ENCODE peak calls at places on chromosomes 2 and 18, in five cellular contexts. One of them, this sample, is unnamed.
A peak's percentile ranks its signal among the peaks of the same experiment; 100 is the strongest.

GRCh38 chr2:204046145-204046544 is 109.6 kb downstream of the ICOS start:
- DNase-seq in brain microvascular endothelial cell: no peak
- DNase-seq in fibroblast of pulmonary artery: no peak
- DNase-seq in uterus: no peak
- DNase-seq in lung: no peak
- DNase-seq in this sample: no peak

GRCh38 chr18:61333746-61334490 is 688 bp downstream of the CDH20 start:
- DNase-seq in lung: no peak
- DNase-seq in fibroblast of pulmonary artery: no peak
- DNase-seq in brain microvascular endothelial cell: no peak
- DNase-seq in uterus: no peak
- DNase-seq in this sample: no peak

GRCh38 chr2:18671363-18671762 is 82.0 kb upstream of the NT5C1B start:
- DNase-seq in lung: no peak
- DNase-seq in brain microvascular endothelial cell: no peak
- DNase-seq in uterus: no peak
- DNase-seq in fibroblast of pulmonary artery: no peak
- DNase-seq in this sample: no peak

GRCh38 chr2:64644240-64645013 is 9.3 kb downstream of the SERTAD2 start:
- DNase-seq in brain microvascular endothelial cell: peak; percentile 78
- DNase-seq in uterus: peak; percentile 74
- DNase-seq in lung: peak; percentile 65
- DNase-seq in fibroblast of pulmonary artery: peak; percentile 88
- DNase-seq in this sample: peak; percentile 82

GRCh38 chr2:25177369-25177641 is 8.9 kb upstream of the POMC start:
- DNase-seq in fibroblast of pulmonary artery: no peak
- DNase-seq in lung: no peak
- DNase-seq in brain microvascular endothelial cell: no peak
- DNase-seq in uterus: no peak
- DNase-seq in this sample: no peak

GRCh38 chr2:202311823-202312388 is 46.3 kb downstream of the NOP58 start:
- DNase-seq in brain microvascular endothelial cell: no peak
- DNase-seq in fibroblast of pulmonary artery: no peak
- DNase-seq in uterus: no peak
- DNase-seq in lung: no peak
- DNase-seq in this sample: no peak

GRCh38 chr2:27082773-27083409 is 3.7 kb upstream of the KHK start:
- DNase-seq in fibroblast of pulmonary artery: no peak
- DNase-seq in brain microvascular endothelial cell: no peak
- DNase-seq in uterus: no peak
- DNase-seq in lung: no peak
- DNase-seq in this sample: peak; percentile 60

GRCh38 chr2:124325667-124326425 is 300.8 kb downstream of the CNTNAP5 start:
- DNase-seq in brain microvascular endothelial cell: no peak
- DNase-seq in lung: no peak
- DNase-seq in fibroblast of pulmonary artery: peak; percentile 23
- DNase-seq in uterus: no peak
- DNase-seq in this sample: no peak

GRCh38 chr2:219171231-219171651 is 1.4 kb upstream of the SLC23A3 start:
- DNase-seq in uterus: peak; percentile 46
- DNase-seq in lung: peak; percentile 38
- DNase-seq in fibroblast of pulmonary artery: peak; percentile 89
- DNase-seq in brain microvascular endothelial cell: peak; percentile 71
- DNase-seq in this sample: peak; percentile 73

GRCh38 chr2:32357545-32358482 is 991 bp downstream of the BIRC6 start:
- DNase-seq in brain microvascular endothelial cell: peak; percentile 24
- DNase-seq in uterus: peak; percentile 39
- DNase-seq in lung: peak; percentile 36
- DNase-seq in fibroblast of pulmonary artery: peak; percentile 43
- DNase-seq in this sample: peak; percentile 70

GRCh38 chr2:217790681-217791392 is 212.0 kb downstream of the TNS1 start:
- DNase-seq in lung: peak; percentile 27
- DNase-seq in uterus: no peak
- DNase-seq in brain microvascular endothelial cell: peak; percentile 76
- DNase-seq in fibroblast of pulmonary artery: peak; percentile 64
- DNase-seq in this sample: no peak

GRCh38 chr2:239429473-239430350 is 28.9 kb upstream of the HDAC4 start:
- DNase-seq in fibroblast of pulmonary artery: no peak
- DNase-seq in uterus: no peak
- DNase-seq in brain microvascular endothelial cell: no peak
- DNase-seq in lung: no peak
- DNase-seq in this sample: no peak

DNA sequence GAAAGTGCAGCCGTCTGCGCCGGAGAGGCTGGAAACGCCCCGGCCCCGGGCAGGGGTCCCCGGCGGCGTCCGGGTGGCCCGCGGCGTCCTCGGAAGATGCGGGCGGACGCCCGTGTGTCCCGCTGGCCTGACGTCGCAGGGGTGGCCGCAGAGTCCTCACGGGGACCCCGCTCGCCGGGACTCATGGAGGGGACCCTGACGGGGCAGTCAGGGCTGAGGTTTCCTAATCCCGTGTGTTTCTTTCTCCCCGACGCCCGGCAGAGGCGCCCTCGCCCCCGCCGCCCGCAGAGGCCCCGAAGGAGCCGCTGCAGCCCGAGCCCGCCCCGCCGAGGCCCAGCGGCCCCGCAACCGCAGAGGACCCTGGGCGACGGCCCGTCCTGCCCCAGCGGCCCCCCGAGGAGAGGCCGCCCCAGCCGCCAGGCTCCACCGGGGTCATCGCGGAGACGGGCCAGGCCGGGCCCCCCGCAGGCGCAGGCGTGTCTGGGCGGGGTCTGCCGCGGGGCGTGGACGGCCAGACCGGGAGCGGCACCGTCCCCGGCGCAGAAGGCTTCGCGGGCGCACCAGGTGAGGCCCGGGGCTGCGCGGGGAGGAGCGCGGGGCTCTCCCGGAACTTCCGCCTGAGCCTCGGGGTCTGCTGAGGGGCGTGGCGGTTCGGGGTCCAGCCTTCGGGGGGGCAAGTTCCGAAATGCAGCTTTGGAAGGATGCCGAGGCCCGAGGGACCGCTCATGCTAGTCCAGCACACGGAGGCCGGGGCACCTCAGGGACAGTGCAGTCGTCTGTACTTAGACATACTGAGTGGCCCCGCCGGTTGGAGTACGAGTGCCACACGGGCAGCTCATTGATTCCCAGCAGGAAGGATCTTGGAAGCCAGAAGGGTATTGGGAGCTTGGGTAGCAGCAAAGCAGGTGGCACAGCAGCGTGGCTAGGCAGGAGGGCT is 60.0 kb downstream of the EMILIN2 start:
- DNase-seq in brain microvascular endothelial cell: no peak
- DNase-seq in fibroblast of pulmonary artery: no peak
- DNase-seq in lung: no peak
- DNase-seq in uterus: peak; percentile 59
- DNase-seq in this sample: peak; percentile 83
- TF ChIP-seq CTCF in brain microvascular endothelial cell: peak; percentile 47
- TF ChIP-seq CTCF in fibroblast of pulmonary artery: no peak
- TF ChIP-seq CTCF in lung: no peak
- TF ChIP-seq CTCF in uterus: no peak
- TF ChIP-seq CTCF in this sample: no peak

GRCh38 chr2:72363406-72363805 is 215.7 kb upstream of the CYP26B1 start:
- DNase-seq in uterus: no peak
- DNase-seq in brain microvascular endothelial cell: no peak
- DNase-seq in lung: no peak
- DNase-seq in fibroblast of pulmonary artery: no peak
- DNase-seq in this sample: no peak

DNA sequence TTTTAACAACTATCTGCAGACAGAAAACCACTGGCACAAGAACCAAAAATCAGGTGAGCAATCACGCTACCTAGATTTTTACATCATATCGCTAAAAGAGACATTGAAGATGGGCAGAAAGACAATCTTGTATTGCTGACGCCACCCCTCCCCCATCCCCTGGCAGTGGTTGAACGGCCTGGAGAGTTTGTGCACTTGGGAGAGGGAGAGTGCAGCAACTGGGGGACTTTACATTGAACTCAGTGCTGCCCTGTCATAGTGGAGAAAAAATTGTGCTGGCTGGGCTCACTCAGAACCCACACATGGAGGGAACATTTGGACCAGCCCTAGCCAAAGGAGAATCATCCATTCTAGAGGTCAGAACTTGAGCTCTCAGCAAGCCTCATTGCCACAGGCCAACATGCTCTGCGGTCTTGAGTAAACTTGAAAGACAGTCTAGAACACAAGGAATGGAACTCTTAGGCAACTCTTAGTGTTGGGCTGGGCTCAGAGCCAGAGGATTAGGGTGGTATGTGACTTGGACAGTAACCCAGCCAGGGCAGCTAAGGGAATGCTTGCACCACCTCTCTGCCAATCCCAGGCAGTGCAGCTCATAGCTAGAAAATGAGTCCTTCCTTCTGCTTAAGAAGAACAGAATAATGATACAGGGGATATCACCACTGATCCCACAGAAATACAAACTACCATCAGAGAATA is 220.0 kb upstream of the CYP26B1 start:
- DNase-seq in brain microvascular endothelial cell: peak; percentile 92
- DNase-seq in lung: peak; percentile 50
- DNase-seq in fibroblast of pulmonary artery: peak; percentile 96
- DNase-seq in uterus: no peak
- DNase-seq in this sample: peak; percentile 15
- TF ChIP-seq CTCF in brain microvascular endothelial cell: peak; percentile 53
- TF ChIP-seq CTCF in lung: no peak
- TF ChIP-seq CTCF in fibroblast of pulmonary artery: peak; percentile 62
- TF ChIP-seq CTCF in uterus: no peak
- TF ChIP-seq CTCF in this sample: no peak

DNA sequence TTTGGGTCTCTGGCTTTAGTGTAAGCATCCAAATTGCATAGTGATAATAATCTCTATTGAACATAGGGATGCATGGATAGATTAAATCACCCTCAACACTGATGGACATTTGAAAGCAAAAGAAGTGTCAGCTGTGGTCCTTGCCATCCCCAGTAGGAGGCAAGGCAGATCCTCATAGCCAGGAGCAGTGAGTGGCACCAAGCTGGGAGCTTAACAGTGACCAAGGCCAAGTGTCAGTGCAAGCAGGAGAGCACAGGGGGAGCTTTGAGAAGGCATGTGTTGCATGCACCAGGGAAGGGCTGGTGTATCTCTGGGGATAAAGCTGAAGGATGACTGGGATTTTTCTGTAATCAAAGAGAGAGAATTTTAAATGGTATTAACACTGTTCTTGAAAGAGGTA is 14.7 kb downstream of the SLC14A1 start:
- DNase-seq in brain microvascular endothelial cell: no peak
- DNase-seq in uterus: no peak
- DNase-seq in fibroblast of pulmonary artery: no peak
- DNase-seq in lung: no peak
- DNase-seq in this sample: no peak
- TF ChIP-seq CTCF in brain microvascular endothelial cell: peak; percentile 27
- TF ChIP-seq CTCF in uterus: no peak
- TF ChIP-seq CTCF in fibroblast of pulmonary artery: peak; percentile 1
- TF ChIP-seq CTCF in lung: no peak
- TF ChIP-seq CTCF in this sample: no peak

DNA sequence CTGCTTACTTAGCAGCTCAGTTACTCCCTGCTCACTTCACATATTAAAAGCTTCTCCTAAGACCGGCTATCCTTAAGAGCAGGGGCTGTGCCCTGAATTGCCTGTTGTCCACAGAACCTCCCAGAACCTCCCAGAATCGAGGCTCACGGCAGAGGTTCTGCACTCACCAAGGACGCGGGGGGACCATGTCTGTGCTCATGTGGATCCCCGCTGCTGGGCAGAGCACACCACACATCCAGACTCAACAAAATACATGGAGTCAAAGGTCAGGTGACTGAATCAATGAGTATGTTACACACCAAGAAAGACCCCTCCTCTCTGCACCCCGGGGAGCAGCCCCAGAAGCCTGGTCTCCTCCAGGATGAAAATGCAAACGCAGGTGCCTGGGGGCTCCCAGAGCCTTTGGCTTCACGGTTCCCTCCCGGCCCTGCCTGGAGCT is 149.0 kb downstream of the MBP start:
- DNase-seq in uterus: no peak
- DNase-seq in fibroblast of pulmonary artery: no peak
- DNase-seq in lung: no peak
- DNase-seq in brain microvascular endothelial cell: no peak
- DNase-seq in this sample: no peak
- TF ChIP-seq CTCF in uterus: no peak
- TF ChIP-seq CTCF in fibroblast of pulmonary artery: no peak
- TF ChIP-seq CTCF in lung: no peak
- TF ChIP-seq CTCF in brain microvascular endothelial cell: no peak
- TF ChIP-seq CTCF in this sample: no peak

GRCh38 chr18:31243740-31244512 is 74.0 kb upstream of the DSG1 start:
- DNase-seq in fibroblast of pulmonary artery: no peak
- DNase-seq in lung: no peak
- DNase-seq in brain microvascular endothelial cell: no peak
- DNase-seq in uterus: no peak
- DNase-seq in this sample: no peak

GRCh38 chr18:31241425-31241824 is 76.5 kb upstream of the DSG1 start:
- DNase-seq in brain microvascular endothelial cell: no peak
- DNase-seq in uterus: no peak
- DNase-seq in fibroblast of pulmonary artery: no peak
- DNase-seq in lung: no peak
- DNase-seq in this sample: no peak

GRCh38 chr18:31245820-31246219 is 72.1 kb upstream of the DSG1 start:
- DNase-seq in uterus: no peak
- DNase-seq in fibroblast of pulmonary artery: no peak
- DNase-seq in brain microvascular endothelial cell: peak; percentile 43
- DNase-seq in lung: no peak
- DNase-seq in this sample: no peak

GRCh38 chr18:31244737-31245432 is 73.1 kb upstream of the DSG1 start:
- DNase-seq in lung: no peak
- DNase-seq in uterus: no peak
- DNase-seq in brain microvascular endothelial cell: no peak
- DNase-seq in fibroblast of pulmonary artery: no peak
- DNase-seq in this sample: no peak

DNA sequence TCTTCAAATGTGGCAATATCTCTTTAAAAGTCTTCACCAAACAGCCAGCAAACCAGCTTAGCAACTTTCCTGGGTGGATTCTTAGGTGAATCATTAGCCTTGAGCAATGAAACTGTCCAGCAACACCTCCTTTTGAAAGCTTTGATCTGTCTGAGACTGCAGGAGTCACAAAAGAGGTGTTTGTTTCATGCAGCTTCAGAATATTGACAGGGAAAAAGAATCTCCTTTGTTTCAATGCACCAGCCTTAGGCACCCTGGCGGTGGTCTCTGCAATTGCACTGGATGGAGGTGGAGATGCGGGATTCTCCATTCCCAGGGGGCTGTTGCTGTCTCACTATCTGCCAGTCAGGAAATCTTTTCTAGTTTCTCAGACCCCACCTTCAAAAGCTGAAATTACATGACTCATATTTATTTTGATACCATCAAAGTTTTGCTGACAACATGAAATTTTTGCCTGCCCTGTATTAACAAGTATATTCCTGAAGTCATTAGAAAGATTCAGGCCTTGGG is 76.0 kb upstream of the DSG1 start:
- DNase-seq in lung: no peak
- DNase-seq in brain microvascular endothelial cell: no peak
- DNase-seq in uterus: no peak
- DNase-seq in fibroblast of pulmonary artery: peak; percentile 29
- DNase-seq in this sample: peak; percentile 78
- TF ChIP-seq CTCF in lung: no peak
- TF ChIP-seq CTCF in brain microvascular endothelial cell: peak; percentile 88
- TF ChIP-seq CTCF in uterus: no peak
- TF ChIP-seq CTCF in fibroblast of pulmonary artery: peak; percentile 62
- TF ChIP-seq CTCF in this sample: peak; percentile 52

This sample was measured in mucosa of descending colon.